ENCODE peak calls at places on chromosomes 11 and 22, in five cellular contexts. Y is CD8-positive, alpha-beta T cell; F is uterus; S is body of pancreas; Z is pancreas. M is an unnamed sample.

GRCh38 chr11:83816572-83817187 is 530.5 kb upstream of the CCDC90B start:
- DNase-seq in S (no peak), Y (no peak), F (no peak), Z (no peak), M (no peak)

GRCh38 chr11:34250732-34251639 is 106.8 kb downstream of the ABTB2 start:
- DNase-seq in F (peak; percentile 35), Z (no peak), S (peak; percentile 42), Y (peak; percentile 90), M (peak; percentile 68)

GRCh38 chr11:69661413-69661715 is 13.8 kb downstream of the LTO1 start:
- DNase-seq in Y (no peak), S (no peak), Z (no peak), F (no peak), M (no peak)

GRCh38 chr22:46044718-46045458 is 67.9 kb upstream of the WNT7B start:
- DNase-seq in Z (no peak), F (peak; percentile 43), Y (no peak), S (no peak), M (no peak)

GRCh38 chr11:94728541-94728940 is 39.6 kb upstream of the AMOTL1 start:
- DNase-seq in F (no peak), Y (no peak), Z (no peak), S (no peak), M (no peak)

GRCh38 chr22:45880732-45881523 is 96.0 kb downstream of the WNT7B start:
- DNase-seq in F (no peak), Y (no peak), Z (peak; percentile 53), S (no peak), M (no peak)

GRCh38 chr11:19903620-19904069 is 191.0 kb downstream of the NAV2 start:
- DNase-seq in Z (no peak), Y (peak; percentile 23), F (peak; percentile 75), S (peak; percentile 88), M (peak; percentile 19)

GRCh38 chr11:103581680-103582265 is 454.7 kb upstream of the DDI1 start:
- DNase-seq in S (no peak), Y (no peak), Z (no peak), F (no peak), M (no peak)

GRCh38 chr22:44702479-44703219 is 645 bp downstream of the PRR5 start:
- DNase-seq in Y (peak; percentile 44), S (peak; percentile 43), F (no peak), Z (peak; percentile 85), M (no peak)

GRCh38 chr11:35061516-35062440 is 77.2 kb upstream of the CD44 start:
- DNase-seq in F (no peak), S (no peak), Z (no peak), Y (no peak), M (no peak)

GRCh38 chr11:78226684-78227680 is 38.3 kb downstream of the USP35 start:
- DNase-seq in Z (no peak), Y (no peak), S (no peak), F (no peak), M (no peak)

GRCh38 chr11:25520459-25520858 is 811.5 kb upstream of the ANO3 start:
- DNase-seq in Z (no peak), F (no peak), Y (no peak), S (no peak), M (no peak)

GRCh38 chr22:49948958-49949913 is 11.3 kb upstream of the PIM3 start:
- DNase-seq in S (peak; percentile 98), F (no peak), Z (peak; percentile 98), Y (no peak), M (no peak)

GRCh38 chr11:8258289-8258688 is 5.4 kb downstream of the LMO1 start:
- DNase-seq in Y (no peak), S (no peak), F (peak; percentile 8), Z (no peak), M (peak; percentile 85)

GRCh38 chr11:134575504-134576230 is 163.6 kb upstream of the B3GAT1 start:
- DNase-seq in F (no peak), S (no peak), Y (no peak), Z (no peak), M (no peak)

GRCh38 chr11:73226297-73227006 is 8.4 kb downstream of the P2RY2 start:
- DNase-seq in S (no peak), Z (no peak), Y (no peak), F (no peak), M (peak; percentile 7)

GRCh38 chr22:39332441-39333064 is 13.1 kb upstream of the RPL3 start:
- DNase-seq in Z (no peak), Y (no peak), F (no peak), S (peak; percentile 79), M (no peak)

GRCh38 chr11:9341638-9342137 is 27.3 kb upstream of the TMEM41B start:
- DNase-seq in Y (no peak), Z (no peak), F (no peak), S (no peak), M (no peak)
- H3K27ac ChIP-seq in Y (no peak overlapping the region), Z (no peak overlapping the region), F (no peak overlapping the region), S (no peak overlapping the region), M (no peak overlapping the region)

GRCh38 chr11:65642014-65642671 is 4.2 kb downstream of the SIPA1 start:
- DNase-seq in S (no peak), Z (peak; percentile 71), F (no peak), Y (no peak), M (no peak)

GRCh38 chr11:65637794-65638317 is at the start of gene SIPA1:
- DNase-seq in S (peak; percentile 86), Z (peak; percentile 90), F (peak; percentile 78), Y (peak; percentile 67), M (peak; percentile 28)

GRCh38 chr11:65641233-65642013 is 3.5 kb downstream of the SIPA1 start:
- DNase-seq in Y (no peak), Z (no peak), F (no peak), S (no peak), M (no peak)

GRCh38 chr11:65640483-65641207 is 2.7 kb downstream of the SIPA1 start:
- DNase-seq in F (no peak), S (peak; percentile 70), Z (no peak), Y (peak; percentile 52), M (no peak)

DNA sequence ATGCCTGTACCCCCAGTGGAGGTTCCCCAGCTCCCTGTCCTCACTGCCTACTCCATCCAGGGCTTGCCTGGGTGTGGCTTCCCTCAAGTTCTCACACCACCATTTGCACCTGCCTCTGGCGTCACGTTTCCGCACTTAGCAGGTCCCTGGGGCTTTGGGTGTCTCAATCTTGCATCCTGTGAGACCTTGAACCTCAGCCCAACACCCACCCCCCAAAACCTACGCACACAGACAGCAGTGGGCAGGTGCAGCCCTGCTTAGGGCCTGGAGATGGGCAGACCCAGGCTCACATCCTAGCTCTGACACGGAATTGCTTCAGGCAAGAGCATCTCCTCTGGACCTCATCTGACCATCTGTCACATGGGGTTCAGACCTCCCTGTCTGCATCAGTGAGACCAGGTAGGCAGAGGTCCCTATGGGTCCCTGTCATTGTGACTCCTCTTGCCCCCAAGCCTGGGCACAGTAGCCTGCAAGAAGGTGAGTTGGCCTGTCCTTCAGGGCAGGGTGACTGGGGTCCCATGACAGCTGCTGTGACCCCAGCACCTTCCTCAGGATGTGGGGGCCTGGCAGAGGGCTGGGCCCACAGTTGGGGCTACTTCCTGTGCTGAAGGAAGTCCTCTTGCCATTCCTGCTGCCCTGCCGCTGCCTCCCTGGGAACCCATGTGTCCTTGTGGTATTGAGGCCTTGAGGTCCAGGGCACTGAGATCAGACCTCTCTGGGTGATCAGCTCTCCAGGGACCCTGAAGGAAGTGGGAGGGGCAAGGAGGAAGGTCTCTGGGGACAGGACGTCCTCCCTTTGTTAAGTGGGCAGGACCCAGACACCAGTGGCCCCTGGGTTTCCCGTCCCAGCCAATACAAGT is 2.0 kb downstream of the SIPA1 start:
- DNase-seq in S (peak; percentile 59), F (no peak), Z (no peak), Y (peak; percentile 95), M (no peak)
- H3K4me1 ChIP-seq in S (peaks cover 30% of the 10 kb centered on the region), F (peaks cover 15% of the 10 kb centered on the region), Z (peaks cover 9% of the 10 kb centered on the region), Y (peaks cover 62% of the 10 kb centered on the region), M (peaks cover 20% of the 10 kb centered on the region)

GRCh38 chr22:28112548-28113043 is 193.5 kb upstream of the PITPNB start:
- DNase-seq in Z (no peak), Y (no peak), S (peak; percentile 48), F (peak; percentile 30), M (peak; percentile 49)
- H3K27ac ChIP-seq in Z (no peak overlapping the region), Y (no peak overlapping the region), S (peak overlapping the region; percentile 7), F (peak overlapping the region; percentile 67), M (peak overlapping the region; percentile 78)

DNA sequence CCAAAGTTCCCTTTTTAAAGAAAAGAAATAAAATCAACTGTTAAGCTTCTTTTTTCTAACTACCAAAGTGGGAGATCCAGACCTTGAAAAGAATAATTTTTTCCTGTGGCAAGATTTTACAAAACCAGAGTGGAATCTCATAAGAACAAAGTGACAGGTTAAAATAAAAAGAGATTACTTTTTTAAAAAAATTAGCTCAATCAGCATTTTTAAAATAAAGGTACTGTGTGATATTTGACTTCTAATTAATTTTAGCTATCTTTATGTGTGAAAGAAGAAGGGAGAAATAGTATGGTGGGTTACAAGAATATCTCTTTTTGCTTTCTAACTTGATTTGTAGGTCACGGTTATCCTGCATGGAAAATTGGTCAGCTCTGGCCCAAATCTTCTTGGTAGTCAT is 92.8 kb upstream of the ALKBH3 start:
- DNase-seq in S (no peak), F (no peak), Y (no peak), Z (no peak), M (no peak)
- H3K4me1 ChIP-seq in S (no peaks in the 10 kb centered on the region), F (no peaks in the 10 kb centered on the region), Y (no peaks in the 10 kb centered on the region), Z (no peaks in the 10 kb centered on the region), M (peaks cover 8% of the 10 kb centered on the region)

GRCh38 chr11:117222991-117223740 is 8.7 kb downstream of the PCSK7 start:
- DNase-seq in F (peak; percentile 24), S (no peak), Z (no peak), Y (no peak), M (no peak)
- H3K27ac ChIP-seq in F (peak overlapping the region; percentile 93), S (no peak overlapping the region), Z (no peak overlapping the region), Y (no peak overlapping the region), M (peak overlapping the region; percentile 85)

DNA sequence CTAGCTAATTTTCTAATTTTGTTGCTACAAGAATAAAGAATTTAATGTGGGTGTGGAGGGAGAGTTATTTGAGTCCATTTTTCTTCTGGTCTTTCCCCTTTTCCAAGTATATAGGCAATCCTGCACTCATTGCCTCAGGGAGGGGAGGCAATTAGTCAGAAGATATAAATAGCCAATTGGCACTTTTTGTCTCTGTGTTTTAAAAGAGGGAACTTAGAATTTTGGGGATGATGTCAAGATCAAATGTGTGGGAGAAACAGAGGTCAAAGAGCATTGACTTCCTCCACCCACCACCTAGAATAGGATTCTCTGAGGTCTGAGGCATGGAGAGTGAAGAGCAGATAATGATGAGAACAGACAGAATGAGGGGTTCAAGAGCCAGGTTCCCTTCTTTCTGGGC is 120.3 kb upstream of the ZC3H12C start:
- DNase-seq in S (no peak), Y (no peak), Z (no peak), F (no peak), M (no peak)
- H3K4me1 ChIP-seq in S (no peaks in the 10 kb centered on the region), Y (no peaks in the 10 kb centered on the region), Z (no peaks in the 10 kb centered on the region), F (no peaks in the 10 kb centered on the region), M (peaks cover 14% of the 10 kb centered on the region)

DNA sequence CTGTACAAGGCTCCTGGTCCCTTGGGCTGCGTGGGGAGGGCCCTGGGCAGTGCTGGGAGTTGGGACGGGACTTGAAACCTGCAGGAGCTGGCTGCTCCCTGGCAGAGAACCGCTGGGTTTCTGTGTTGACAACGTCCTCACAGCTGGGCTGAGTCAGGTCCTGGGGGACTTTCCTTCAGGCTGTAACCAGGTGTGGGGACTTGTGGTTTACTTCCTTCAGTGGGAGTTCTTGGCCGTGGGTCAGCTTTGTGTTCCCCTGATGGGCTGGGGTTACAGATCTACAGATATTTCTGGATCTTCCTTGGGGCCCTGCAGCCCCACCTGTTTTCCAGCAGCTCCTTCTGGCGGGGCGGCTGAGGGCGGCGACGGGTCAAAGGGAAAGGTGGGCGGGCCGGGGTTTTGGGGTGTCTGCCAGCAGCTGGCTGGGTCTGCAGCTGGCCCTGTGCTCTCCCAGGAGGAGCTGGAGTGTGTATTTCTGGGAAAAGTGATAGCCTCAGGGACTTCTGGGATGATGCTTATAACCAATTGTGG is 18.9 kb downstream of the ST14 start:
- DNase-seq in F (no peak), Z (peak; percentile 25), Y (no peak), S (peak; percentile 45), M (no peak)
- H3K27ac ChIP-seq in F (no peak overlapping the region), Z (peak overlapping the region; percentile 73), Y (no peak overlapping the region), S (peak overlapping the region; percentile 89), M (no peak overlapping the region)

M was measured in gastrocnemius medialis.